ENCODE peak calls at places on chromosomes 4 and X, in eight cellular contexts. B is dorsolateral prefrontal cortex, V is heart right ventricle, T is transverse colon, Q is OCI-LY7, J is SK-N-SH, N is GM20000, L is right lobe of liver. G is an unnamed sample.

GRCh38 chr4:75686346-75686745 is 13.1 kb upstream of the G3BP2 start:
- DNase-seq in T (no peak), N (no peak), V (no peak), L (no peak), B (no peak), Q (no peak), J (no peak), G (no peak)

GRCh38 chrX:69238153-69238959 is 73.1 kb upstream of the PJA1 start:
- DNase-seq in T (no peak), Q (no peak), N (no peak), L (no peak), V (peak; percentile 40), J (peak; percentile 73), B (peak; percentile 76), G (no peak)

GRCh38 chrX:77143907-77144306 is 303.3 kb upstream of the FGF16 start:
- DNase-seq in N (no peak), T (no peak), B (no peak), J (no peak), L (no peak), V (no peak), Q (no peak), G (peak; percentile 52)

GRCh38 chr4:67234296-67234695 is 311.0 kb downstream of the CENPC start:
- DNase-seq in T (no peak), J (no peak), L (no peak), B (no peak), N (no peak), V (no peak), Q (no peak), G (no peak)

GRCh38 chr4:5383191-5383980 is 325.0 kb downstream of the EVC2 start:
- DNase-seq in N (no peak), Q (no peak), L (no peak), B (no peak), J (no peak), V (no peak), T (no peak), G (no peak)

GRCh38 chr4:123696712-123697111 is 300.1 kb downstream of the SPRY1 start:
- DNase-seq in N (no peak), T (no peak), Q (no peak), B (no peak), J (no peak), L (no peak), V (no peak), G (no peak)

GRCh38 chrX:150847088-150847487 is 51.4 kb downstream of the CD99L2 start:
- DNase-seq in T (no peak), B (no peak), L (no peak), J (no peak), Q (no peak), V (no peak), N (no peak), G (no peak)

GRCh38 chr4:56684320-56684719 is 3.2 kb upstream of the HOPX start:
- DNase-seq in L (no peak), J (no peak), Q (no peak), B (no peak), T (no peak), V (no peak), N (no peak), G (no peak)

GRCh38 chr4:87114245-87115062 is 106.0 kb downstream of the KLHL8 start:
- DNase-seq in Q (no peak), L (no peak), N (no peak), B (no peak), V (peak; percentile 39), T (no peak), J (no peak), G (no peak)

GRCh38 chr4:122997463-122998101 is 75.2 kb upstream of the NUDT6 start:
- DNase-seq in T (no peak), Q (no peak), V (no peak), N (no peak), J (no peak), B (no peak), L (no peak), G (no peak)

GRCh38 chr4:113700602-113701150 is 60.9 kb downstream of the CAMK2D start:
- DNase-seq in T (no peak), J (no peak), V (no peak), B (no peak), N (no peak), L (no peak), Q (no peak), G (no peak)

GRCh38 chr4:156939151-156939550 is 32.4 kb downstream of the PDGFC start:
- DNase-seq in N (no peak), J (no peak), L (no peak), B (no peak), T (no peak), V (no peak), Q (no peak), G (no peak)

GRCh38 chr4:108204518-108204917 is 35.8 kb upstream of the LEF1 start:
- DNase-seq in Q (no peak), T (no peak), N (no peak), V (no peak), J (no peak), L (no peak), B (no peak), G (no peak)

GRCh38 chr4:94798808-94799207 is 41.1 kb downstream of the BMPR1B start:
- DNase-seq in V (no peak), T (no peak), J (no peak), N (no peak), L (no peak), Q (no peak), B (no peak), G (no peak)

GRCh38 chr4:145937021-145937861 is 1.4 kb downstream of the ZNF827 start:
- DNase-seq in V (peak; percentile 71), J (peak; percentile 83), B (peak; percentile 69), L (peak; percentile 66), Q (peak; percentile 69), N (peak; percentile 75), T (peak; percentile 81), G (peak; percentile 90)

GRCh38 chr4:171067422-171067821 is 745.8 kb upstream of the GALNTL6 start:
- DNase-seq in L (no peak), B (no peak), Q (no peak), T (no peak), J (no peak), V (no peak), N (no peak), G (no peak)

GRCh38 chr4:182556576-182556975 is 313.4 kb downstream of the TENM3 start:
- DNase-seq in N (no peak), T (no peak), Q (no peak), B (no peak), J (no peak), V (no peak), L (no peak), G (no peak)

GRCh38 chr4:146442801-146443200 is 78.9 kb downstream of the SLC10A7 start:
- DNase-seq in T (no peak), Q (no peak), L (no peak), V (no peak), N (no peak), B (no peak), J (no peak), G (no peak)

GRCh38 chr4:113955411-113955810 is 24.0 kb downstream of the ARSJ start:
- DNase-seq in L (no peak), V (no peak), T (no peak), B (no peak), Q (no peak), N (no peak), J (no peak), G (no peak)

GRCh38 chrX:154136627-154137161 is 7.3 kb upstream of the OPN1LW start:
- DNase-seq in Q (peak; percentile 74), N (peak; percentile 74), T (peak; percentile 74), B (no peak), V (peak; percentile 76), L (peak; percentile 72), J (peak; percentile 89), G (no peak)

GRCh38 chr4:2923141-2923551 is 40.1 kb downstream of the NOP14 start:
- DNase-seq in B (no peak), T (no peak), Q (no peak), J (no peak), L (peak; percentile 17), N (no peak), V (no peak), G (no peak)

GRCh38 chr4:185931986-185932385 is 120.0 kb upstream of the SORBS2 start:
- DNase-seq in N (no peak), B (no peak), J (no peak), Q (no peak), L (no peak), T (no peak), V (no peak), G (no peak)

GRCh38 chr4:153651041-153651960 is 32.8 kb upstream of the TLR2 start:
- DNase-seq in B (no peak), L (no peak), N (no peak), Q (peak; percentile 37), V (peak; percentile 26), J (no peak), T (peak; percentile 28), G (no peak)

GRCh38 chrX:79477691-79478090 is 110.6 kb upstream of the ITM2A start:
- DNase-seq in Q (no peak), V (no peak), J (no peak), T (no peak), N (no peak), L (no peak), B (no peak), G (no peak)
- TF ChIP-seq CTCF in Q (no peak), V (no peak), J (no peak), T (no peak), N (no peak), L (no peak), B (no peak), G (peak; percentile 27)

GRCh38 chrX:30248854-30249253 is 1.9 kb downstream of the MAGEB1 start:
- DNase-seq in N (peak; percentile 5), L (no peak), V (no peak), Q (no peak), J (no peak), B (no peak), T (no peak), G (no peak)

GRCh38 chrX:30241724-30242415 is at the start of gene MAGEB4:
- DNase-seq in V (no peak), Q (no peak), J (no peak), L (no peak), T (no peak), N (no peak), B (no peak), G (no peak)

GRCh38 chrX:30246769-30247489 is at the start of gene MAGEB1:
- DNase-seq in J (peak; percentile 24), T (no peak), L (no peak), Q (no peak), V (no peak), B (no peak), N (no peak), G (no peak)
- TF ChIP-seq CTCF in J (peak; percentile 27), T (no peak), L (no peak), Q (no peak), V (no peak), B (no peak), N (no peak), G (no peak)

GRCh38 chr4:132230025-132230424 is 919.1 kb upstream of the PCDH10 start:
- DNase-seq in N (no peak), T (no peak), Q (no peak), L (no peak), B (no peak), V (no peak), J (no peak), G (no peak)

GRCh38 chr4:132228676-132229075 is 920.4 kb upstream of the PCDH10 start:
- DNase-seq in T (no peak), V (no peak), Q (no peak), L (no peak), B (no peak), N (no peak), J (no peak), G (no peak)

GRCh38 chr4:132227349-132228165 is 921.5 kb upstream of the PCDH10 start:
- DNase-seq in T (no peak), B (no peak), L (peak; percentile 47), V (peak; percentile 10), Q (no peak), J (peak; percentile 7), N (no peak), G (no peak)
- TF ChIP-seq CTCF in T (no peak), B (no peak), L (peak; percentile 46), V (peak; percentile 31), Q (peak; percentile 37), J (peak; percentile 74), N (no peak), G (peak; percentile 82)

GRCh38 chrX:40538391-40538790 is 42.4 kb upstream of the ATP6AP2 start:
- DNase-seq in Q (no peak), B (no peak), T (no peak), L (no peak), V (no peak), J (no peak), N (no peak), G (no peak)
- TF ChIP-seq CTCF in Q (no peak), B (no peak), T (no peak), L (no peak), V (no peak), J (no peak), N (no peak), G (no peak)

G was measured in chondrocyte.